ENCODE peak calls at places on chromosomes 4 and X, in four cellular contexts. One of them, this sample, is unnamed.

GRCh38 chr4:87112063-87112462 is 108.4 kb downstream of the KLHL8 start:
- DNase-seq in ureter: no peak
- DNase-seq in IMR-90: peak
- DNase-seq in RPMI8226: no peak
- DNase-seq in this sample: no peak

GRCh38 chr4:84492290-84492689 is 6.8 kb downstream of the NKX6-1 start:
- DNase-seq in IMR-90: no peak
- DNase-seq in ureter: no peak
- DNase-seq in RPMI8226: no peak
- DNase-seq in this sample: no peak

GRCh38 chr4:5338511-5338910 is 287.2 kb downstream of the STK32B start:
- DNase-seq in ureter: no peak
- DNase-seq in RPMI8226: no peak
- DNase-seq in IMR-90: no peak
- DNase-seq in this sample: no peak

GRCh38 chr4:109072595-109072994 is 229.9 kb downstream of the COL25A1 start:
- DNase-seq in ureter: no peak
- DNase-seq in RPMI8226: no peak
- DNase-seq in IMR-90: peak
- DNase-seq in this sample: no peak

GRCh38 chr4:40908297-40908696 is 158.5 kb downstream of the NSUN7 start:
- DNase-seq in IMR-90: no peak
- DNase-seq in ureter: peak
- DNase-seq in RPMI8226: no peak
- DNase-seq in this sample: no peak

GRCh38 chr4:112361181-112361791 is 64.1 kb downstream of the ALPK1 start:
- DNase-seq in ureter: no peak
- DNase-seq in RPMI8226: peak
- DNase-seq in IMR-90: peak
- DNase-seq in this sample: no peak

GRCh38 chr4:122555216-122555615 is 65.7 kb downstream of the IL21 start:
- DNase-seq in RPMI8226: no peak
- DNase-seq in ureter: no peak
- DNase-seq in IMR-90: no peak
- DNase-seq in this sample: no peak

GRCh38 chr4:84849051-84849640 is 117.3 kb downstream of the WDFY3 start:
- DNase-seq in RPMI8226: no peak
- DNase-seq in ureter: no peak
- DNase-seq in IMR-90: no peak
- DNase-seq in this sample: no peak

GRCh38 chr4:6892190-6892908 is 17.3 kb upstream of the TBC1D14 start:
- DNase-seq in IMR-90: peak
- DNase-seq in RPMI8226: peak
- DNase-seq in ureter: peak
- DNase-seq in this sample: no peak

GRCh38 chr4:5471691-5472090 is 236.7 kb downstream of the EVC2 start:
- DNase-seq in IMR-90: no peak
- DNase-seq in ureter: no peak
- DNase-seq in RPMI8226: no peak
- DNase-seq in this sample: no peak

GRCh38 chr4:138540056-138540800 is 298.1 kb upstream of the SLC7A11 start:
- DNase-seq in IMR-90: peak
- DNase-seq in RPMI8226: no peak
- DNase-seq in ureter: no peak
- DNase-seq in this sample: no peak

GRCh38 chr4:91226838-91227237 is 1076.9 kb upstream of the GRID2 start:
- DNase-seq in IMR-90: no peak
- DNase-seq in RPMI8226: no peak
- DNase-seq in ureter: no peak
- DNase-seq in this sample: no peak

GRCh38 chr4:37837446-37837845 is 11.0 kb downstream of the PGM2 start:
- DNase-seq in RPMI8226: no peak
- DNase-seq in IMR-90: peak
- DNase-seq in ureter: no peak
- DNase-seq in this sample: no peak

GRCh38 chrX:153704021-153704526 is 16.3 kb downstream of the SLC6A8 start:
- DNase-seq in ureter: no peak
- DNase-seq in RPMI8226: no peak
- DNase-seq in IMR-90: no peak
- DNase-seq in this sample: no peak

GRCh38 chr4:8459867-8460453 is 19.4 kb downstream of the TRMT44 start:
- DNase-seq in ureter: no peak
- DNase-seq in RPMI8226: no peak
- DNase-seq in IMR-90: no peak
- DNase-seq in this sample: no peak

GRCh38 chrX:48883729-48884128 is 13.8 kb downstream of the TIMM17B start:
- DNase-seq in ureter: peak
- DNase-seq in IMR-90: no peak
- DNase-seq in RPMI8226: peak
- DNase-seq in this sample: no peak

GRCh38 chr4:17884063-17884462 is 73.3 kb downstream of the NCAPG start:
- DNase-seq in IMR-90: peak
- DNase-seq in RPMI8226: no peak
- DNase-seq in ureter: no peak
- DNase-seq in this sample: no peak

GRCh38 chrX:17700976-17701375 is 36.3 kb upstream of the SCML1 start:
- DNase-seq in RPMI8226: no peak
- DNase-seq in ureter: no peak
- DNase-seq in IMR-90: no peak
- DNase-seq in this sample: no peak

GRCh38 chr4:76758290-76758882 is 139.6 kb downstream of the SOWAHB start:
- DNase-seq in RPMI8226: peak
- DNase-seq in IMR-90: peak
- DNase-seq in ureter: no peak
- DNase-seq in this sample: no peak

GRCh38 chrX:153722704-153723350 is 1.4 kb downstream of the BCAP31 start:
- DNase-seq in IMR-90: no peak
- DNase-seq in ureter: no peak
- DNase-seq in RPMI8226: no peak
- DNase-seq in this sample: no peak

GRCh38 chrX:154607370-154607769 is 11.7 kb downstream of the CTAG1B start:
- DNase-seq in ureter: no peak
- DNase-seq in RPMI8226: no peak
- DNase-seq in IMR-90: no peak
- DNase-seq in this sample: no peak

GRCh38 chr4:141350122-141350904 is 129.6 kb downstream of the ZNF330 start:
- DNase-seq in ureter: peak
- DNase-seq in IMR-90: peak
- DNase-seq in RPMI8226: no peak
- DNase-seq in this sample: no peak

GRCh38 chr4:37602454-37603069 is 83.6 kb downstream of the RELL1 start:
- DNase-seq in IMR-90: no peak
- DNase-seq in RPMI8226: no peak
- DNase-seq in ureter: no peak
- DNase-seq in this sample: no peak

GRCh38 chrX:40105791-40106676 is 8.3 kb upstream of the BCOR start:
- DNase-seq in ureter: peak
- DNase-seq in IMR-90: no peak
- DNase-seq in RPMI8226: peak
- DNase-seq in this sample: peak